ENCODE peak calls at places on chromosomes 12 and 14, in four cellular contexts. X is right lobe of liver, A is left cardiac atrium, M is posterior vena cava. E is an unnamed sample.

GRCh38 chr14:100813291-100813690 is 12.6 kb upstream of the MEG3 start:
- DNase-seq in X (no peak), A (no peak), M (peak), E (no peak)

GRCh38 chr14:104593241-104593701 is 11.3 kb downstream of the TMEM179 start:
- DNase-seq in X (no peak), A (no peak), M (peak), E (no peak)

GRCh38 chr14:36524874-36525745 is 5.1 kb upstream of the NKX2-1 start:
- DNase-seq in X (no peak), A (no peak), M (no peak), E (no peak)

GRCh38 chr14:66388516-66388915 is 97.7 kb upstream of the CCDC196 start:
- DNase-seq in X (no peak), A (no peak), M (no peak), E (no peak)

GRCh38 chr12:7058163-7058845 is 2.2 kb upstream of the C1S start:
- DNase-seq in X (no peak), A (no peak), M (no peak), E (no peak)

GRCh38 chr14:73887704-73888459 is 1.2 kb downstream of the ZNF410 start:
- DNase-seq in X (no peak), A (no peak), M (no peak), E (no peak)

GRCh38 chr12:122499991-122500684 is 594 bp downstream of the ZCCHC8 start:
- DNase-seq in X (peak), A (peak), M (peak), E (no peak)

GRCh38 chr12:100348657-100349454 is 8.0 kb upstream of the SLC17A8 start:
- DNase-seq in X (no peak), A (no peak), M (no peak), E (no peak)

GRCh38 chr12:96194901-96195844 is 998 bp downstream of the ELK3 start:
- DNase-seq in X (peak), A (peak), M (no peak), E (no peak)

GRCh38 chr12:810635-811415 is 58.4 kb downstream of the WNK1 start:
- DNase-seq in X (no peak), A (no peak), M (no peak), E (no peak)

GRCh38 chr14:26598081-26598671 is 343 bp upstream of the NOVA1 start:
- DNase-seq in X (peak), A (peak), M (peak), E (peak)

GRCh38 chr14:42424501-42424900 is 817.8 kb downstream of the LRFN5 start:
- DNase-seq in X (no peak), A (no peak), M (no peak), E (no peak)

GRCh38 chr12:65656156-65656885 is 168.0 kb upstream of the HMGA2 start:
- DNase-seq in X (no peak), A (no peak), M (no peak), E (no peak)

GRCh38 chr14:101027966-101028365 is 124.4 kb upstream of the RTL1 start:
- DNase-seq in X (peak), A (no peak), M (peak), E (no peak)